ENCODE peak calls at places on chromosomes 4 and X, in six cellular contexts. One of them, this sample, is unnamed.

GRCh38 chrX:136694491-136695087 is 46.6 kb downstream of the CD40LG start:
- DNase-seq in neuronal stem cell: peak; percentile 30
- DNase-seq in IMR-90: peak; percentile 58
- DNase-seq in trophoblast cell: peak; percentile 63
- DNase-seq in H1: peak; percentile 43
- DNase-seq in mesenchymal stem cell: peak; percentile 39
- DNase-seq in this sample: peak; percentile 40

GRCh38 chr4:170988446-170988845 is 824.8 kb upstream of the GALNTL6 start:
- DNase-seq in H1: no peak
- DNase-seq in mesenchymal stem cell: no peak
- DNase-seq in IMR-90: no peak
- DNase-seq in neuronal stem cell: no peak
- DNase-seq in trophoblast cell: no peak
- DNase-seq in this sample: no peak

GRCh38 chr4:59455751-59456150 is 1744.4 kb upstream of the ADGRL3 start:
- DNase-seq in H1: no peak
- DNase-seq in trophoblast cell: peak; percentile 20
- DNase-seq in IMR-90: no peak
- DNase-seq in mesenchymal stem cell: peak; percentile 1
- DNase-seq in neuronal stem cell: no peak
- DNase-seq in this sample: no peak

GRCh38 chr4:120263623-120264022 is 197.0 kb upstream of the MAD2L1 start:
- DNase-seq in trophoblast cell: no peak
- DNase-seq in H1: no peak
- DNase-seq in IMR-90: no peak
- DNase-seq in neuronal stem cell: peak; percentile 26
- DNase-seq in mesenchymal stem cell: no peak
- DNase-seq in this sample: no peak

GRCh38 chr4:14095881-14096280 is 468.4 kb upstream of the BOD1L1 start:
- DNase-seq in trophoblast cell: no peak
- DNase-seq in H1: no peak
- DNase-seq in IMR-90: no peak
- DNase-seq in mesenchymal stem cell: no peak
- DNase-seq in neuronal stem cell: no peak
- DNase-seq in this sample: no peak

GRCh38 chrX:105313596-105313995 is 93.1 kb upstream of the TEX13A start:
- DNase-seq in mesenchymal stem cell: no peak
- DNase-seq in neuronal stem cell: no peak
- DNase-seq in H1: no peak
- DNase-seq in IMR-90: no peak
- DNase-seq in trophoblast cell: no peak
- DNase-seq in this sample: no peak

GRCh38 chr4:122205687-122206086 is 53.6 kb downstream of the BLTP1 start:
- DNase-seq in IMR-90: no peak
- DNase-seq in neuronal stem cell: no peak
- DNase-seq in trophoblast cell: peak; percentile 7
- DNase-seq in mesenchymal stem cell: no peak
- DNase-seq in H1: no peak
- DNase-seq in this sample: no peak

GRCh38 chrX:103061486-103061885 is 2.5 kb downstream of the BEX1 start:
- DNase-seq in mesenchymal stem cell: no peak
- DNase-seq in trophoblast cell: no peak
- DNase-seq in IMR-90: no peak
- DNase-seq in neuronal stem cell: no peak
- DNase-seq in H1: no peak
- DNase-seq in this sample: no peak

GRCh38 chr4:92520563-92520962 is 216.8 kb downstream of the GRID2 start:
- DNase-seq in IMR-90: no peak
- DNase-seq in mesenchymal stem cell: no peak
- DNase-seq in neuronal stem cell: peak; percentile 31
- DNase-seq in trophoblast cell: no peak
- DNase-seq in H1: no peak
- DNase-seq in this sample: peak; percentile 89

GRCh38 chr4:14169460-14169859 is 541.9 kb upstream of the BOD1L1 start:
- DNase-seq in mesenchymal stem cell: peak; percentile 23
- DNase-seq in neuronal stem cell: no peak
- DNase-seq in H1: no peak
- DNase-seq in trophoblast cell: no peak
- DNase-seq in IMR-90: peak; percentile 65
- DNase-seq in this sample: no peak

GRCh38 chr4:4865705-4866123 is 6.2 kb downstream of the MSX1 start:
- DNase-seq in H1: no peak
- DNase-seq in IMR-90: no peak
- DNase-seq in neuronal stem cell: no peak
- DNase-seq in trophoblast cell: no peak
- DNase-seq in mesenchymal stem cell: no peak
- DNase-seq in this sample: no peak

GRCh38 chr4:137998666-137999429 is 243.3 kb downstream of the SLC7A11 start:
- DNase-seq in trophoblast cell: peak; percentile 52
- DNase-seq in IMR-90: peak; percentile 63
- DNase-seq in mesenchymal stem cell: no peak
- DNase-seq in H1: no peak
- DNase-seq in neuronal stem cell: no peak
- DNase-seq in this sample: no peak

GRCh38 chr4:26141916-26142638 is 178.7 kb upstream of the RBPJ start:
- DNase-seq in mesenchymal stem cell: peak; percentile 89
- DNase-seq in trophoblast cell: no peak
- DNase-seq in IMR-90: peak; percentile 83
- DNase-seq in neuronal stem cell: no peak
- DNase-seq in H1: no peak
- DNase-seq in this sample: no peak

GRCh38 chrX:53262918-53263394 is 18.4 kb downstream of the IQSEC2 start:
- DNase-seq in neuronal stem cell: no peak
- DNase-seq in H1: no peak
- DNase-seq in trophoblast cell: peak; percentile 5
- DNase-seq in IMR-90: peak; percentile 55
- DNase-seq in mesenchymal stem cell: peak; percentile 82
- DNase-seq in this sample: no peak

GRCh38 chr4:253936-254756 is 51.1 kb downstream of the ZNF732 start:
- DNase-seq in neuronal stem cell: no peak
- DNase-seq in trophoblast cell: no peak
- DNase-seq in IMR-90: no peak
- DNase-seq in H1: no peak
- DNase-seq in mesenchymal stem cell: no peak
- DNase-seq in this sample: no peak

GRCh38 chr4:78293348-78293747 is 236.2 kb downstream of the FRAS1 start:
- DNase-seq in trophoblast cell: no peak
- DNase-seq in H1: no peak
- DNase-seq in neuronal stem cell: no peak
- DNase-seq in IMR-90: peak; percentile 8
- DNase-seq in mesenchymal stem cell: no peak
- DNase-seq in this sample: no peak

GRCh38 chr4:1326751-1327525 is 20.1 kb upstream of the UVSSA start:
- DNase-seq in neuronal stem cell: no peak
- DNase-seq in mesenchymal stem cell: no peak
- DNase-seq in trophoblast cell: no peak
- DNase-seq in IMR-90: no peak
- DNase-seq in H1: no peak
- DNase-seq in this sample: no peak

GRCh38 chr4:117529401-117529800 is 444.0 kb upstream of the TRAM1L1 start:
- DNase-seq in H1: no peak
- DNase-seq in neuronal stem cell: no peak
- DNase-seq in trophoblast cell: no peak
- DNase-seq in mesenchymal stem cell: no peak
- DNase-seq in IMR-90: no peak
- DNase-seq in this sample: no peak

GRCh38 chr4:112978691-112979472 is 70.6 kb upstream of the ANK2 start:
- DNase-seq in trophoblast cell: peak; percentile 9
- DNase-seq in neuronal stem cell: no peak
- DNase-seq in mesenchymal stem cell: no peak
- DNase-seq in H1: no peak
- DNase-seq in IMR-90: peak; percentile 6
- DNase-seq in this sample: peak; percentile 30

GRCh38 chr4:37693450-37694190 is 7.4 kb upstream of the RELL1 start:
- DNase-seq in mesenchymal stem cell: peak; percentile 93
- DNase-seq in IMR-90: peak; percentile 97
- DNase-seq in neuronal stem cell: no peak
- DNase-seq in trophoblast cell: peak; percentile 77
- DNase-seq in H1: no peak
- DNase-seq in this sample: no peak

GRCh38 chrX:18348047-18348446 is 6.4 kb downstream of the SCML2 start:
- DNase-seq in mesenchymal stem cell: peak; percentile 1
- DNase-seq in trophoblast cell: no peak
- DNase-seq in IMR-90: no peak
- DNase-seq in neuronal stem cell: no peak
- DNase-seq in H1: no peak
- DNase-seq in this sample: no peak

GRCh38 chr4:10611673-10612072 is 72.9 kb downstream of the CLNK start:
- DNase-seq in mesenchymal stem cell: peak; percentile 94
- DNase-seq in neuronal stem cell: no peak
- DNase-seq in IMR-90: peak; percentile 92
- DNase-seq in trophoblast cell: peak; percentile 95
- DNase-seq in H1: no peak
- DNase-seq in this sample: no peak

GRCh38 chrX:103254171-103254824 is 657 bp downstream of the TCEAL8 start:
- DNase-seq in trophoblast cell: peak; percentile 32
- DNase-seq in mesenchymal stem cell: peak; percentile 54
- DNase-seq in neuronal stem cell: peak; percentile 45
- DNase-seq in IMR-90: peak; percentile 23
- DNase-seq in H1: peak; percentile 73
- DNase-seq in this sample: peak; percentile 98

GRCh38 chr4:44663539-44664263 is 12.3 kb upstream of the YIPF7 start:
- DNase-seq in neuronal stem cell: no peak
- DNase-seq in H1: no peak
- DNase-seq in IMR-90: no peak
- DNase-seq in mesenchymal stem cell: no peak
- DNase-seq in trophoblast cell: no peak
- DNase-seq in this sample: no peak

GRCh38 chrX:100658936-100659335 is 14.9 kb downstream of the SRPX2 start:
- DNase-seq in trophoblast cell: no peak
- DNase-seq in IMR-90: no peak
- DNase-seq in H1: no peak
- DNase-seq in mesenchymal stem cell: peak; percentile 27
- DNase-seq in neuronal stem cell: no peak
- DNase-seq in this sample: no peak
- H4K91ac ChIP-seq in trophoblast cell: no peak overlapping the region
- H4K91ac ChIP-seq in IMR-90: no peak overlapping the region
- H4K91ac ChIP-seq in H1: no peak overlapping the region
- H4K91ac ChIP-seq in mesenchymal stem cell: no peak overlapping the region
- H4K91ac ChIP-seq in neuronal stem cell: no peak overlapping the region
- H4K91ac ChIP-seq in this sample: no peak overlapping the region

GRCh38 chrX:56310581-56310980 is 78.4 kb downstream of the KLF8 start:
- DNase-seq in mesenchymal stem cell: no peak
- DNase-seq in trophoblast cell: peak; percentile 55
- DNase-seq in IMR-90: no peak
- DNase-seq in neuronal stem cell: no peak
- DNase-seq in H1: no peak
- DNase-seq in this sample: no peak

GRCh38 chrX:56318076-56318475 is 85.9 kb downstream of the KLF8 start:
- DNase-seq in trophoblast cell: peak; percentile 55
- DNase-seq in mesenchymal stem cell: no peak
- DNase-seq in neuronal stem cell: no peak
- DNase-seq in IMR-90: no peak
- DNase-seq in H1: no peak
- DNase-seq in this sample: no peak

GRCh38 chrX:56313308-56313707 is 81.2 kb downstream of the KLF8 start:
- DNase-seq in H1: no peak
- DNase-seq in trophoblast cell: peak; percentile 4
- DNase-seq in neuronal stem cell: no peak
- DNase-seq in mesenchymal stem cell: no peak
- DNase-seq in IMR-90: no peak
- DNase-seq in this sample: no peak

GRCh38 chrX:56309881-56310280 is 77.7 kb downstream of the KLF8 start:
- DNase-seq in H1: no peak
- DNase-seq in neuronal stem cell: no peak
- DNase-seq in IMR-90: no peak
- DNase-seq in trophoblast cell: no peak
- DNase-seq in mesenchymal stem cell: no peak
- DNase-seq in this sample: no peak

DNA sequence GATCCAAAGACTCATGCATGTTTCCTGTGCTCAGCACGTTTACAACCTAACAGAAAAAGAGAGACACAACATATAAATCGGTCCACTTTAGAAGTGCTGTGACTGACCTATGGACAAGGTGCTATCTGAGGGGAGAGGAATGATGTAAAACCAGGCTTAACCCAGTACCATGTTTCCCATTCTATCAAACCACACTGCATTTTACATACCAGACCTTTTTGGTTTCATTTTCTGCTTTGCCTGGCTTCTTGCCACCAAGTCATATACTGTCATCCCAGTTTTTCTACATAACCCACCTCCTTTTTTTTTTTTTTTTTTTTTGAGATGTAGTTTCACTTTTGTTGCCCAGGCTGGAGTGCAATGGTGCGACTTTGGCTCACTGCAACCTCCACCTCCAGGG is 82.2 kb downstream of the KLF8 start:
- DNase-seq in trophoblast cell: peak; percentile 38
- DNase-seq in neuronal stem cell: no peak
- DNase-seq in IMR-90: no peak
- DNase-seq in mesenchymal stem cell: no peak
- DNase-seq in H1: no peak
- DNase-seq in this sample: no peak
- H3K4me2 ChIP-seq in trophoblast cell: no peak overlapping the region
- H3K4me2 ChIP-seq in neuronal stem cell: no peak overlapping the region
- H3K4me2 ChIP-seq in IMR-90: no peak overlapping the region
- H3K4me2 ChIP-seq in mesenchymal stem cell: no peak overlapping the region
- H3K4me2 ChIP-seq in H1: no peak overlapping the region
- H3K4me2 ChIP-seq in this sample: no peak overlapping the region

GRCh38 chr4:83833920-83834319 is 298.0 kb downstream of the GPAT3 start:
- DNase-seq in neuronal stem cell: no peak
- DNase-seq in IMR-90: no peak
- DNase-seq in H1: no peak
- DNase-seq in mesenchymal stem cell: no peak
- DNase-seq in trophoblast cell: no peak
- DNase-seq in this sample: no peak

GRCh38 chr4:83828601-83829000 is 292.7 kb downstream of the GPAT3 start:
- DNase-seq in mesenchymal stem cell: peak; percentile 23
- DNase-seq in IMR-90: peak; percentile 55
- DNase-seq in trophoblast cell: no peak
- DNase-seq in H1: no peak
- DNase-seq in neuronal stem cell: no peak
- DNase-seq in this sample: no peak

GRCh38 chr4:83831588-83831987 is 295.7 kb downstream of the GPAT3 start:
- DNase-seq in H1: no peak
- DNase-seq in IMR-90: no peak
- DNase-seq in neuronal stem cell: no peak
- DNase-seq in trophoblast cell: no peak
- DNase-seq in mesenchymal stem cell: no peak
- DNase-seq in this sample: no peak

DNA sequence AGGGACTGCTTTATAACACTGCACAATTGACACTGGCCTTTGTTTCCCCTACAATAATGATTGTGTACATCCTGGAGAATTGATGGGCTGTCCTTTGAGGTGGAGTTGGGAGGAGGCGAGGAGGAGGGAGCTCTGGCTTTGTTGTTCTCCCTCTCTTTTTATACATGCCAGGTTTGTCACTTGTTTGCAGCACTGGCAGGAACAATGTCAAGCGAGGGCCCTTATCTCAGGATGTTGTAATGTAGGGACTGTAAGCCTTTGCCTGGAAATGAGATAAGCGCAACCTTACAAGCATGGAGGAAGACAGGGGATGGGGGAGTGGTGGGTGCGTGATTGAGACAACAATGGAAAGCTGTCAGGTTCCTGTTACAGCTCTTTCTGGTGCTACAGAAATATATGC is 294.2 kb downstream of the GPAT3 start:
- DNase-seq in neuronal stem cell: no peak
- DNase-seq in IMR-90: no peak
- DNase-seq in mesenchymal stem cell: no peak
- DNase-seq in H1: no peak
- DNase-seq in trophoblast cell: no peak
- DNase-seq in this sample: no peak
- H4K91ac ChIP-seq in neuronal stem cell: no peak overlapping the region
- H4K91ac ChIP-seq in IMR-90: no peak overlapping the region
- H4K91ac ChIP-seq in mesenchymal stem cell: no peak overlapping the region
- H4K91ac ChIP-seq in H1: no peak overlapping the region
- H4K91ac ChIP-seq in trophoblast cell: no peak overlapping the region
- H4K91ac ChIP-seq in this sample: no peak overlapping the region

GRCh38 chr4:153909672-153910071 is 120.8 kb upstream of the SFRP2 start:
- DNase-seq in mesenchymal stem cell: no peak
- DNase-seq in neuronal stem cell: no peak
- DNase-seq in IMR-90: no peak
- DNase-seq in trophoblast cell: no peak
- DNase-seq in H1: no peak
- DNase-seq in this sample: no peak
- H3K4me2 ChIP-seq in mesenchymal stem cell: no peak overlapping the region
- H3K4me2 ChIP-seq in neuronal stem cell: no peak overlapping the region
- H3K4me2 ChIP-seq in IMR-90: no peak overlapping the region
- H3K4me2 ChIP-seq in trophoblast cell: no peak overlapping the region
- H3K4me2 ChIP-seq in H1: no peak overlapping the region
- H3K4me2 ChIP-seq in this sample: no peak overlapping the region